ENCODE peak calls at places on chromosome 7, in nine cellular contexts. V is H9; I is PC-9; D is CD8-positive, alpha-beta memory T cell; Y is CD8-positive, alpha-beta T cell; U is right cardiac atrium; S is uterus; Z is neural progenitor cell; B is body of pancreas. F is an unnamed sample. For H3K4me1, the result is how much of the 10 kb centered on the place peaks cover.

GRCh38 chr7:29270979-29271658 is 76.5 kb downstream of the CHN2 start:
- DNase-seq in V (no peak), I (no peak), D (no peak), Y (no peak), U (no peak), S (no peak), Z (no peak), B (no peak), F (no peak)

GRCh38 chr7:5750026-5750425 is 31.4 kb downstream of the RNF216 start:
- DNase-seq in V (no peak), I (no peak), D (no peak), Y (no peak), U (no peak), S (no peak), Z (no peak), B (no peak), F (no peak)

GRCh38 chr7:91248996-91249395 is 15.2 kb upstream of the FZD1 start:
- DNase-seq in V (no peak), I (no peak), D (no peak), Y (no peak), U (no peak), S (no peak), Z (no peak), B (no peak), F (no peak)

GRCh38 chr7:33698692-33699128 is 206.6 kb upstream of the BMPER start:
- DNase-seq in V (no peak), I (no peak), D (no peak), Y (no peak), U (no peak), S (no peak), Z (no peak), B (no peak), F (no peak)

GRCh38 chr7:47556511-47557180 is 25.3 kb downstream of the TNS3 start:
- DNase-seq in V (no peak), I (no peak), D (no peak), Y (no peak), U (no peak), S (no peak), Z (no peak), B (peak), F (no peak)

GRCh38 chr7:55556492-55556891 is 15.8 kb downstream of the VOPP1 start:
- DNase-seq in V (no peak), I (no peak), D (no peak), Y (no peak), U (no peak), S (no peak), Z (no peak), B (no peak), F (no peak)

GRCh38 chr7:95772771-95773581 is 622 bp downstream of the DYNC1I1 start:
- DNase-seq in V (peak), I (no peak), D (no peak), Y (no peak), U (peak), S (peak), Z (peak), B (peak), F (no peak)

GRCh38 chr7:106862317-106863183 is 2.5 kb upstream of the PIK3CG start:
- DNase-seq in V (no peak), I (no peak), D (no peak), Y (no peak), U (no peak), S (no peak), Z (no peak), B (no peak), F (no peak)

GRCh38 chr7:84106291-84106690 is 88.3 kb downstream of the SEMA3A start:
- DNase-seq in V (no peak), I (no peak), D (no peak), Y (no peak), U (no peak), S (no peak), Z (no peak), B (no peak), F (no peak)

GRCh38 chr7:133365892-133366291 is 113.0 kb downstream of the EXOC4 start:
- DNase-seq in V (no peak), I (no peak), D (no peak), Y (no peak), U (no peak), S (peak), Z (no peak), B (peak), F (no peak)

GRCh38 chr7:121337398-121337797 is 8.6 kb downstream of the WNT16 start:
- DNase-seq in V (no peak), I (no peak), D (no peak), Y (no peak), U (no peak), S (no peak), Z (no peak), B (no peak), F (no peak)

GRCh38 chr7:107712025-107712424 is 31.9 kb upstream of the CBLL1 start:
- DNase-seq in V (no peak), I (no peak), D (no peak), Y (no peak), U (no peak), S (no peak), Z (no peak), B (no peak), F (no peak)

GRCh38 chr7:163298-163695 is 29.1 kb upstream of the FAM20C start:
- DNase-seq in V (no peak), I (no peak), D (no peak), Y (no peak), U (peak), S (no peak), Z (no peak), B (no peak), F (no peak)

GRCh38 chr7:2643386-2644229 is 11.8 kb downstream of the TTYH3 start:
- DNase-seq in V (peak), I (no peak), D (no peak), Y (no peak), U (no peak), S (peak), Z (no peak), B (no peak), F (no peak)

GRCh38 chr7:47571355-47572100 is 10.4 kb downstream of the TNS3 start:
- DNase-seq in V (no peak), I (peak), D (no peak), Y (no peak), U (peak), S (peak), Z (no peak), B (peak), F (no peak)

GRCh38 chr7:125059861-125060456 is 130.3 kb upstream of the POT1 start:
- DNase-seq in V (no peak), I (no peak), D (no peak), Y (no peak), U (no peak), S (no peak), Z (no peak), B (no peak), F (no peak)

GRCh38 chr7:140260338-140260737 is 83.6 kb upstream of the KDM7A start:
- DNase-seq in V (no peak), I (no peak), D (no peak), Y (no peak), U (no peak), S (no peak), Z (no peak), B (no peak), F (no peak)

GRCh38 chr7:75986147-75986781 is 8.1 kb downstream of the TMEM120A start:
- DNase-seq in V (no peak), I (no peak), D (peak), Y (no peak), U (peak), S (no peak), Z (no peak), B (no peak), F (no peak)

GRCh38 chr7:150756858-150757257 is 19.6 kb downstream of the GIMAP5 start:
- DNase-seq in V (no peak), I (no peak), D (no peak), Y (peak), U (no peak), S (no peak), Z (peak), B (no peak), F (no peak)

GRCh38 chr7:26853788-26854393 is 10.5 kb downstream of the SKAP2 start:
- DNase-seq in V (no peak), I (no peak), D (no peak), Y (no peak), U (no peak), S (no peak), Z (peak), B (no peak), F (no peak)

GRCh38 chr7:151058766-151059361 is 525 bp upstream of the SLC4A2 start:
- DNase-seq in V (peak), I (no peak), D (no peak), Y (no peak), U (no peak), S (no peak), Z (peak), B (no peak), F (no peak)

GRCh38 chr7:101669307-101669706 is 40.2 kb upstream of the MYL10 start:
- DNase-seq in V (no peak), I (no peak), D (no peak), Y (no peak), U (no peak), S (no peak), Z (no peak), B (no peak), F (no peak)

GRCh38 chr7:131083781-131084180 is 243.9 kb upstream of the MKLN1 start:
- DNase-seq in V (no peak), I (no peak), D (no peak), Y (no peak), U (no peak), S (no peak), Z (no peak), B (no peak), F (no peak)

GRCh38 chr7:131090188-131090587 is 237.5 kb upstream of the MKLN1 start:
- DNase-seq in V (no peak), I (no peak), D (no peak), Y (no peak), U (no peak), S (no peak), Z (no peak), B (no peak), F (no peak)

GRCh38 chr7:131090866-131091692 is 236.6 kb upstream of the MKLN1 start:
- DNase-seq in V (no peak), I (no peak), D (no peak), Y (no peak), U (no peak), S (no peak), Z (no peak), B (no peak), F (no peak)

GRCh38 chr7:131087756-131088658 is 239.7 kb upstream of the MKLN1 start:
- DNase-seq in V (no peak), I (no peak), D (no peak), Y (no peak), U (no peak), S (no peak), Z (no peak), B (no peak), F (no peak)
- H3K4me1 ChIP-seq in V (under half), I (under half), D (half or more), Y (half or more), U (under half), S (under half), Z (under half), B (half or more), F (under half)

DNA sequence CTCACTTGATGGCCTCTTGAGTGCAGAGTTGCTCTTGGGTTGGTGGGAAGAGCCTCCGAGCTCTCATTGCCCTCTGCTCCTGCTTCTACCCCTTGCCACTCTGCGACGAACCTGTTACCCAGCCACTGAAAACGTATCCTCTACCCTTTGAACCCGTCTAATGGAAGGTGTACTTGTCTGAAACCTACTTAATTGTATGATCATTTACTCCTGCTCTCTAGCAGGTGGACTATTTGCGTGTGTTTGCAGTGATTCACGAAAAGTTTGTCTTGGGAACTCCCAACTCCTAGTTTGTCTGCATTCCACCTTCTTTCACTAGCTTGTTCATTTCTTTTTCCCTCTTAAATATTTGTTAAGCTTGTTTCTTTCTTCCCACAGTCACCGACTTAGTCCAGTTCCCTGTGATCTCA is 503 bp downstream of the CROT start:
- DNase-seq in V (no peak), I (no peak), D (no peak), Y (no peak), U (no peak), S (no peak), Z (peak), B (no peak), F (no peak)
- H3K27ac ChIP-seq in V (no peak), I (no peak), D (no peak), Y (peak), U (peak), S (peak), Z (peak), B (peak), F (peak)

GRCh38 chr7:155807805-155808550 is 4.3 kb downstream of the SHH start:
- DNase-seq in V (peak), I (no peak), D (no peak), Y (no peak), U (no peak), S (no peak), Z (no peak), B (no peak), F (no peak)

GRCh38 chr7:155807013-155807804 is 5.1 kb downstream of the SHH start:
- DNase-seq in V (peak), I (no peak), D (no peak), Y (no peak), U (no peak), S (no peak), Z (peak), B (no peak), F (no peak)

GRCh38 chr7:155809947-155810606 is 2.2 kb downstream of the SHH start:
- DNase-seq in V (no peak), I (no peak), D (no peak), Y (no peak), U (no peak), S (no peak), Z (peak), B (no peak), F (no peak)

GRCh38 chr7:155809332-155809946 is 2.8 kb downstream of the SHH start:
- DNase-seq in V (no peak), I (no peak), D (no peak), Y (no peak), U (no peak), S (no peak), Z (peak), B (no peak), F (no peak)

GRCh38 chr7:155808551-155809331 is 3.5 kb downstream of the SHH start:
- DNase-seq in V (no peak), I (no peak), D (no peak), Y (no peak), U (no peak), S (no peak), Z (peak), B (no peak), F (no peak)
- H3K4me1 ChIP-seq in V (under half), I (under half), D (under half), Y (under half), U (under half), S (under half), Z (half or more), B (half or more), F (under half)

GRCh38 chr7:39623312-39624201 is at the start of gene RALA:
- DNase-seq in V (peak), I (peak), D (peak), Y (peak), U (peak), S (peak), Z (peak), B (peak), F (peak)

GRCh38 chr7:39621784-39622411 is 1.5 kb upstream of the RALA start:
- DNase-seq in V (no peak), I (no peak), D (no peak), Y (no peak), U (no peak), S (no peak), Z (no peak), B (peak), F (no peak)

GRCh38 chr7:39622609-39623311 is 612 bp upstream of the RALA start:
- DNase-seq in V (no peak), I (no peak), D (no peak), Y (no peak), U (no peak), S (no peak), Z (no peak), B (no peak), F (no peak)

GRCh38 chr7:39624202-39624807 is 933 bp downstream of the RALA start:
- DNase-seq in V (no peak), I (peak), D (no peak), Y (no peak), U (no peak), S (no peak), Z (peak), B (no peak), F (no peak)

DNA sequence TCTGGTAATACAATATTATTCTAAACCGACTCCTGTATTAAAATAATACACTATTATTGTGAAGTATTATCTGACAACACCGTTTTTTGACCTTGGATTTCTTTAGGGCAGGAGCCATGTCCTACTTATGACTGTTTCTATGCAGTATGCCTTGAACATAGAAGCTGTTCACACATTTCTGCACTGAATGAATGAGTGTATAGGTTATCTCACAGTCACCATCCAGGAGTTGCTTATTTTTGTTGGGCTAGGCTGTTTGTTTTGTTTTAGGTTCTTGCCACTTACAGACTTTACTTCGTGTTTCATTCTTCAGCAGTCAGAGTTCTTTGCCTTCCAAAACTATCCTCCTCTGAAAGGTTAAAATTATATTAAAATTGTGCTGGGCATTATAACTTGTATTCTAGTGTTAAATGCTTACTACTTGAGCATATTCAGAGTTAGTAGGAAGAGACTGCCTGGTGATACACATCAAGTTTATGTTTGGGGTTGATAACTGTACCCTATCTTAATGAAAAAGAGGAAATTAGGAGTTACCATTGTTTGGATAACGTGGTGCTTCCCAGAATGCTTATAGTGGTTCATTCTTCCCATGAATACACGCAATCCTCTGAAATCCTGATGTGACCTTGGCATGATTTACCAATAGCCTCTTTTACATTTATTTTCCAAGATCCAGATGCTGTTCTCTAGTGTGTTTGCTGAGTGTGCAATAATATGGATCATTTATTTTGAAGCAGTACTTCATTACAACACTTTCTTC is 1.7 kb downstream of the RALA start:
- DNase-seq in V (no peak), I (no peak), D (no peak), Y (no peak), U (no peak), S (no peak), Z (no peak), B (no peak), F (no peak)
- H3K27ac ChIP-seq in V (no peak), I (peak), D (peak), Y (no peak), U (no peak), S (no peak), Z (no peak), B (no peak), F (no peak)

DNA sequence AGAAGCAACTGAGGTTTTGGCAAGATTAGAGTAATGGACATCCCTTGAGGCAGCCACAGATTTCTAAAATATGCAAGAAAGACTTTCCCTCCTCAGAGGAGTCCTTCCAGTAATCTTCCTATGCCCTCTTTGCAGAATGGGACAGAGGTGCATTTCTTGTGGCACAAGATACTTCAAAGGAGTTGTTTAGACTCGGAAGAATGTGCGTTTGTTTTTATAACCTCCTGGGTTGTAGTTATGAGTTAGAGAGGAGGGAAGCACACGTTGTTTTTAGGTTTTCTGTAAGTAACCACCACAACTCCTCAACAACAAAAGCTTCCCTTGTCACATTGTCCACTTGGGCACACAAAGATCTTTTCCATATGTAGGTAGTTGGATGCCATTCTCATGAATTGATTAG is 78.1 kb upstream of the GLI3 start:
- DNase-seq in V (no peak), I (no peak), D (no peak), Y (no peak), U (no peak), S (no peak), Z (no peak), B (no peak), F (no peak)
- H3K4me1 ChIP-seq in V (under half), I (under half), D (under half), Y (under half), U (under half), S (under half), Z (under half), B (under half), F (under half)

F was measured in effector memory CD4-positive, alpha-beta T cell.